ENCODE peak calls at places on chromosomes 1 and 21, in ten cellular contexts. One of them, this sample, is unnamed.

GRCh38 chr1:62396871-62397270 is 40.0 kb upstream of the USP1 start:
- DNase-seq in HFF-Myc: no peak
- DNase-seq in tibial artery: no peak
- DNase-seq in OCI-LY7: no peak
- DNase-seq in bronchial epithelial cell: no peak
- DNase-seq in left ventricle myocardium inferior: no peak
- DNase-seq in neuronal stem cell: no peak
- DNase-seq in fibroblast of pulmonary artery: no peak
- DNase-seq in NT2/D1: no peak
- DNase-seq in cardiac fibroblast: no peak
- DNase-seq in this sample: no peak

GRCh38 chr1:239647045-239647444 is 260.7 kb downstream of the CHRM3 start:
- DNase-seq in neuronal stem cell: no peak
- DNase-seq in HFF-Myc: no peak
- DNase-seq in cardiac fibroblast: no peak
- DNase-seq in NT2/D1: no peak
- DNase-seq in bronchial epithelial cell: no peak
- DNase-seq in tibial artery: no peak
- DNase-seq in fibroblast of pulmonary artery: no peak
- DNase-seq in left ventricle myocardium inferior: no peak
- DNase-seq in OCI-LY7: no peak
- DNase-seq in this sample: no peak

GRCh38 chr1:247330548-247331171 is 1.0 kb downstream of the ZNF496 start:
- DNase-seq in tibial artery: no peak
- DNase-seq in NT2/D1: no peak
- DNase-seq in cardiac fibroblast: no peak
- DNase-seq in OCI-LY7: no peak
- DNase-seq in bronchial epithelial cell: no peak
- DNase-seq in HFF-Myc: no peak
- DNase-seq in fibroblast of pulmonary artery: no peak
- DNase-seq in left ventricle myocardium inferior: no peak
- DNase-seq in neuronal stem cell: no peak
- DNase-seq in this sample: no peak

GRCh38 chr1:71339238-71339637 is 258.4 kb upstream of the ZRANB2 start:
- DNase-seq in cardiac fibroblast: no peak
- DNase-seq in bronchial epithelial cell: no peak
- DNase-seq in NT2/D1: no peak
- DNase-seq in fibroblast of pulmonary artery: no peak
- DNase-seq in tibial artery: no peak
- DNase-seq in HFF-Myc: no peak
- DNase-seq in left ventricle myocardium inferior: no peak
- DNase-seq in neuronal stem cell: peak; percentile 8
- DNase-seq in OCI-LY7: peak; percentile 39
- DNase-seq in this sample: no peak

GRCh38 chr1:153699768-153700167 is 21.3 kb downstream of the NPR1 start:
- DNase-seq in OCI-LY7: no peak
- DNase-seq in bronchial epithelial cell: peak; percentile 29
- DNase-seq in fibroblast of pulmonary artery: no peak
- DNase-seq in HFF-Myc: no peak
- DNase-seq in cardiac fibroblast: no peak
- DNase-seq in neuronal stem cell: no peak
- DNase-seq in NT2/D1: no peak
- DNase-seq in left ventricle myocardium inferior: no peak
- DNase-seq in tibial artery: no peak
- DNase-seq in this sample: no peak

GRCh38 chr21:29829514-29830255 is 110.1 kb downstream of the GRIK1 start:
- DNase-seq in NT2/D1: no peak
- DNase-seq in OCI-LY7: no peak
- DNase-seq in neuronal stem cell: no peak
- DNase-seq in left ventricle myocardium inferior: no peak
- DNase-seq in cardiac fibroblast: no peak
- DNase-seq in fibroblast of pulmonary artery: peak; percentile 6
- DNase-seq in tibial artery: no peak
- DNase-seq in HFF-Myc: no peak
- DNase-seq in bronchial epithelial cell: peak; percentile 83
- DNase-seq in this sample: peak; percentile 6

GRCh38 chr1:245056913-245057312 is 97.9 kb upstream of the KIF26B start:
- DNase-seq in NT2/D1: no peak
- DNase-seq in tibial artery: no peak
- DNase-seq in neuronal stem cell: no peak
- DNase-seq in HFF-Myc: no peak
- DNase-seq in left ventricle myocardium inferior: no peak
- DNase-seq in bronchial epithelial cell: no peak
- DNase-seq in OCI-LY7: no peak
- DNase-seq in cardiac fibroblast: no peak
- DNase-seq in fibroblast of pulmonary artery: no peak
- DNase-seq in this sample: no peak

GRCh38 chr1:183164350-183164749 is 21.7 kb upstream of the LAMC2 start:
- DNase-seq in HFF-Myc: peak; percentile 71
- DNase-seq in tibial artery: no peak
- DNase-seq in bronchial epithelial cell: peak; percentile 96
- DNase-seq in left ventricle myocardium inferior: no peak
- DNase-seq in NT2/D1: peak; percentile 89
- DNase-seq in fibroblast of pulmonary artery: peak; percentile 68
- DNase-seq in neuronal stem cell: peak; percentile 8
- DNase-seq in cardiac fibroblast: peak; percentile 64
- DNase-seq in OCI-LY7: no peak
- DNase-seq in this sample: no peak

GRCh38 chr1:209323743-209324142 is 259.8 kb upstream of the CAMK1G start:
- DNase-seq in NT2/D1: no peak
- DNase-seq in OCI-LY7: no peak
- DNase-seq in cardiac fibroblast: no peak
- DNase-seq in bronchial epithelial cell: peak; percentile 92
- DNase-seq in tibial artery: no peak
- DNase-seq in neuronal stem cell: no peak
- DNase-seq in left ventricle myocardium inferior: no peak
- DNase-seq in HFF-Myc: no peak
- DNase-seq in fibroblast of pulmonary artery: no peak
- DNase-seq in this sample: no peak

GRCh38 chr1:116954450-116954849 is 44.7 kb downstream of the PTGFRN start:
- DNase-seq in tibial artery: no peak
- DNase-seq in HFF-Myc: no peak
- DNase-seq in fibroblast of pulmonary artery: peak; percentile 74
- DNase-seq in OCI-LY7: no peak
- DNase-seq in neuronal stem cell: no peak
- DNase-seq in cardiac fibroblast: peak; percentile 82
- DNase-seq in left ventricle myocardium inferior: no peak
- DNase-seq in NT2/D1: no peak
- DNase-seq in bronchial epithelial cell: no peak
- DNase-seq in this sample: peak; percentile 71

GRCh38 chr1:68218485-68218884 is 13.8 kb downstream of the WLS start:
- DNase-seq in left ventricle myocardium inferior: no peak
- DNase-seq in tibial artery: no peak
- DNase-seq in fibroblast of pulmonary artery: no peak
- DNase-seq in OCI-LY7: no peak
- DNase-seq in neuronal stem cell: no peak
- DNase-seq in bronchial epithelial cell: peak; percentile 75
- DNase-seq in cardiac fibroblast: no peak
- DNase-seq in NT2/D1: peak; percentile 66
- DNase-seq in HFF-Myc: no peak
- DNase-seq in this sample: no peak

GRCh38 chr1:68216088-68216487 is 16.2 kb downstream of the WLS start:
- DNase-seq in left ventricle myocardium inferior: no peak
- DNase-seq in cardiac fibroblast: no peak
- DNase-seq in OCI-LY7: no peak
- DNase-seq in fibroblast of pulmonary artery: no peak
- DNase-seq in NT2/D1: no peak
- DNase-seq in tibial artery: no peak
- DNase-seq in HFF-Myc: no peak
- DNase-seq in bronchial epithelial cell: no peak
- DNase-seq in neuronal stem cell: no peak
- DNase-seq in this sample: no peak

GRCh38 chr1:68220420-68220819 is 11.9 kb downstream of the WLS start:
- DNase-seq in tibial artery: no peak
- DNase-seq in bronchial epithelial cell: no peak
- DNase-seq in neuronal stem cell: no peak
- DNase-seq in cardiac fibroblast: no peak
- DNase-seq in fibroblast of pulmonary artery: no peak
- DNase-seq in left ventricle myocardium inferior: no peak
- DNase-seq in NT2/D1: no peak
- DNase-seq in HFF-Myc: no peak
- DNase-seq in OCI-LY7: no peak
- DNase-seq in this sample: no peak

GRCh38 chr1:68213843-68214242 is 18.5 kb downstream of the WLS start:
- DNase-seq in OCI-LY7: no peak
- DNase-seq in tibial artery: peak; percentile 83
- DNase-seq in left ventricle myocardium inferior: peak; percentile 77
- DNase-seq in bronchial epithelial cell: peak; percentile 74
- DNase-seq in HFF-Myc: no peak
- DNase-seq in neuronal stem cell: no peak
- DNase-seq in fibroblast of pulmonary artery: peak; percentile 88
- DNase-seq in NT2/D1: no peak
- DNase-seq in cardiac fibroblast: peak; percentile 89
- DNase-seq in this sample: peak; percentile 87

GRCh38 chr1:68217060-68217554 is 15.2 kb downstream of the WLS start:
- DNase-seq in tibial artery: no peak
- DNase-seq in left ventricle myocardium inferior: no peak
- DNase-seq in NT2/D1: no peak
- DNase-seq in neuronal stem cell: peak; percentile 91
- DNase-seq in OCI-LY7: no peak
- DNase-seq in fibroblast of pulmonary artery: no peak
- DNase-seq in cardiac fibroblast: no peak
- DNase-seq in HFF-Myc: no peak
- DNase-seq in bronchial epithelial cell: no peak
- DNase-seq in this sample: no peak
- H3K4me3 ChIP-seq in tibial artery: no peak overlapping the region
- H3K4me3 ChIP-seq in left ventricle myocardium inferior: no peak overlapping the region
- H3K4me3 ChIP-seq in NT2/D1: no peak overlapping the region
- H3K4me3 ChIP-seq in neuronal stem cell: no peak overlapping the region
- H3K4me3 ChIP-seq in OCI-LY7: no peak overlapping the region
- H3K4me3 ChIP-seq in fibroblast of pulmonary artery: no peak overlapping the region
- H3K4me3 ChIP-seq in cardiac fibroblast: no peak overlapping the region
- H3K4me3 ChIP-seq in HFF-Myc: no peak overlapping the region
- H3K4me3 ChIP-seq in bronchial epithelial cell: no peak overlapping the region
- H3K4me3 ChIP-seq in this sample: no peak overlapping the region

GRCh38 chr21:14926186-14926585 is 138.6 kb downstream of the NRIP1 start:
- DNase-seq in neuronal stem cell: no peak
- DNase-seq in HFF-Myc: no peak
- DNase-seq in fibroblast of pulmonary artery: no peak
- DNase-seq in OCI-LY7: no peak
- DNase-seq in left ventricle myocardium inferior: no peak
- DNase-seq in cardiac fibroblast: peak; percentile 39
- DNase-seq in bronchial epithelial cell: no peak
- DNase-seq in NT2/D1: no peak
- DNase-seq in tibial artery: no peak
- DNase-seq in this sample: no peak

GRCh38 chr21:14923468-14923867 is 141.3 kb downstream of the NRIP1 start:
- DNase-seq in bronchial epithelial cell: no peak
- DNase-seq in HFF-Myc: no peak
- DNase-seq in left ventricle myocardium inferior: no peak
- DNase-seq in OCI-LY7: no peak
- DNase-seq in NT2/D1: no peak
- DNase-seq in fibroblast of pulmonary artery: peak; percentile 20
- DNase-seq in cardiac fibroblast: peak; percentile 39
- DNase-seq in tibial artery: no peak
- DNase-seq in neuronal stem cell: no peak
- DNase-seq in this sample: no peak

GRCh38 chr21:14918542-14918941 is 146.3 kb downstream of the NRIP1 start:
- DNase-seq in NT2/D1: no peak
- DNase-seq in bronchial epithelial cell: no peak
- DNase-seq in cardiac fibroblast: peak; percentile 39
- DNase-seq in OCI-LY7: no peak
- DNase-seq in tibial artery: no peak
- DNase-seq in neuronal stem cell: no peak
- DNase-seq in left ventricle myocardium inferior: no peak
- DNase-seq in HFF-Myc: peak; percentile 14
- DNase-seq in fibroblast of pulmonary artery: peak; percentile 19
- DNase-seq in this sample: no peak

GRCh38 chr21:14917762-14918161 is 147.0 kb downstream of the NRIP1 start:
- DNase-seq in bronchial epithelial cell: no peak
- DNase-seq in NT2/D1: no peak
- DNase-seq in neuronal stem cell: no peak
- DNase-seq in cardiac fibroblast: peak; percentile 39
- DNase-seq in OCI-LY7: no peak
- DNase-seq in tibial artery: no peak
- DNase-seq in left ventricle myocardium inferior: no peak
- DNase-seq in HFF-Myc: no peak
- DNase-seq in fibroblast of pulmonary artery: peak; percentile 24
- DNase-seq in this sample: no peak

DNA sequence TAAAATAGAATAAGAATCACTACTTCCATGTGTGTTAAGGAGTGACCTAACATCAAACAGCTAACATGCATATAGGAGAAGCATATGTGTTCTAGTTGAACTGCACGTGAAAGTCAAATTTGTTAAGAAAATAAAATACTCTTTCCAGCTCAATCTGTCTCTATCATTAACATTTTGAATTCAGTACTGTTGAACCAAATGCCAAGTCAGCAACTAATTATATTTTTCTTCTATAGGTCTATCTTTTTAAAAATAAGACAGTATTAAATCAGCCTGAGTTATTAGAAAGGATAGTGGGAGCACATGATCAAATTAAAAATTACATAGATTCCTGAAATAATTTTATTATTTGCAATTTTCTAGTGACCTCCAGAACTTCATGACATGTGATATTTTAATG is 141.8 kb downstream of the NRIP1 start:
- DNase-seq in NT2/D1: no peak
- DNase-seq in tibial artery: no peak
- DNase-seq in cardiac fibroblast: no peak
- DNase-seq in OCI-LY7: no peak
- DNase-seq in left ventricle myocardium inferior: no peak
- DNase-seq in bronchial epithelial cell: no peak
- DNase-seq in fibroblast of pulmonary artery: no peak
- DNase-seq in neuronal stem cell: no peak
- DNase-seq in HFF-Myc: no peak
- DNase-seq in this sample: no peak
- H3K4me3 ChIP-seq in NT2/D1: no peak overlapping the region
- H3K4me3 ChIP-seq in tibial artery: no peak overlapping the region
- H3K4me3 ChIP-seq in cardiac fibroblast: no peak overlapping the region
- H3K4me3 ChIP-seq in OCI-LY7: no peak overlapping the region
- H3K4me3 ChIP-seq in left ventricle myocardium inferior: no peak overlapping the region
- H3K4me3 ChIP-seq in bronchial epithelial cell: no peak overlapping the region
- H3K4me3 ChIP-seq in fibroblast of pulmonary artery: no peak overlapping the region
- H3K4me3 ChIP-seq in neuronal stem cell: no peak overlapping the region
- H3K4me3 ChIP-seq in HFF-Myc: no peak overlapping the region
- H3K4me3 ChIP-seq in this sample: no peak overlapping the region

GRCh38 chr21:43331962-43332458 is 94.9 kb downstream of the SIK1 start:
- DNase-seq in bronchial epithelial cell: peak; percentile 95
- DNase-seq in left ventricle myocardium inferior: no peak
- DNase-seq in neuronal stem cell: no peak
- DNase-seq in fibroblast of pulmonary artery: peak; percentile 96
- DNase-seq in OCI-LY7: no peak
- DNase-seq in HFF-Myc: no peak
- DNase-seq in NT2/D1: no peak
- DNase-seq in cardiac fibroblast: peak; percentile 95
- DNase-seq in tibial artery: peak; percentile 89
- DNase-seq in this sample: peak; percentile 91
- H3K4me3 ChIP-seq in bronchial epithelial cell: no peak overlapping the region
- H3K4me3 ChIP-seq in left ventricle myocardium inferior: no peak overlapping the region
- H3K4me3 ChIP-seq in neuronal stem cell: no peak overlapping the region
- H3K4me3 ChIP-seq in fibroblast of pulmonary artery: no peak overlapping the region
- H3K4me3 ChIP-seq in OCI-LY7: no peak overlapping the region
- H3K4me3 ChIP-seq in HFF-Myc: no peak overlapping the region
- H3K4me3 ChIP-seq in NT2/D1: no peak overlapping the region
- H3K4me3 ChIP-seq in cardiac fibroblast: no peak overlapping the region
- H3K4me3 ChIP-seq in tibial artery: no peak overlapping the region
- H3K4me3 ChIP-seq in this sample: no peak overlapping the region

DNA sequence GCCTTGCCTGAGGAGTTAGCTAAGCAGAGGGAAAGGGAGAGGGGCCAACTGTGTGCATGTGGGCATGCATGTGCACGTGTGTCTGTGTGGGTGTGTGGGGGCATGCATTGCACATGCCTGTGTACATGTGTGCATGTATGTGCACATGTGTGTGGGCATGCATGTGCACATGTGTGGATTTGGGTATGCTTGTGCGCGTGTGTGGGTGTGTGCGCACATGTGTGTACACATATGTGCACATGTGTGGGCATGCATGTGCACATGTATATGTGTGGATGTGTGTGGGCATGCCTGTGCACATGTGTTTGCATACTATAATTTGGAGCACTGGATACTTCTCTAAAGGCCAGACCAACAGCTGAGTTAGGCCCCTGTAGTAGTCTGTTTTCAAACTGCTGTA is 350.0 kb downstream of the PRDM2 start:
- DNase-seq in fibroblast of pulmonary artery: no peak
- DNase-seq in cardiac fibroblast: no peak
- DNase-seq in OCI-LY7: no peak
- DNase-seq in left ventricle myocardium inferior: no peak
- DNase-seq in NT2/D1: no peak
- DNase-seq in neuronal stem cell: no peak
- DNase-seq in HFF-Myc: no peak
- DNase-seq in tibial artery: no peak
- DNase-seq in bronchial epithelial cell: no peak
- DNase-seq in this sample: no peak
- H3K4me3 ChIP-seq in fibroblast of pulmonary artery: no peak overlapping the region
- H3K4me3 ChIP-seq in cardiac fibroblast: no peak overlapping the region
- H3K4me3 ChIP-seq in OCI-LY7: no peak overlapping the region
- H3K4me3 ChIP-seq in left ventricle myocardium inferior: no peak overlapping the region
- H3K4me3 ChIP-seq in NT2/D1: no peak overlapping the region
- H3K4me3 ChIP-seq in neuronal stem cell: no peak overlapping the region
- H3K4me3 ChIP-seq in HFF-Myc: no peak overlapping the region
- H3K4me3 ChIP-seq in tibial artery: no peak overlapping the region
- H3K4me3 ChIP-seq in bronchial epithelial cell: no peak overlapping the region
- H3K4me3 ChIP-seq in this sample: no peak overlapping the region